ENCODE peak calls at places on chromosome 13, in ten cellular contexts. K, R, U, V, B, F, S, W, I and O are unnamed samples.

GRCh38 chr13:96020155-96020575 is 33.0 kb downstream of the UGGT2 start:
- DNase-seq in K (no peak), R (peak; percentile 74), U (peak; percentile 77), V (peak; percentile 23), B (no peak), F (peak; percentile 39), S (peak; percentile 39), W (peak; percentile 30), I (no peak), O (peak; percentile 30)

GRCh38 chr13:26424181-26424580 is 133.3 kb upstream of the WASF3 start:
- DNase-seq in K (no peak), R (no peak), U (no peak), V (no peak), B (no peak), F (no peak), S (no peak), W (no peak), I (no peak), O (no peak)

GRCh38 chr13:89470901-89471300 is 1799.7 kb downstream of the SLITRK5 start:
- DNase-seq in K (no peak), R (no peak), U (no peak), V (no peak), B (no peak), F (no peak), S (no peak), W (no peak), I (no peak), O (no peak)

GRCh38 chr13:113926951-113927660 is 46.8 kb downstream of the C13orf46 start:
- DNase-seq in K (no peak), R (no peak), U (no peak), V (no peak), B (no peak), F (no peak), S (no peak), W (no peak), I (no peak), O (no peak)

GRCh38 chr13:108269601-108270328 is at the start of gene TNFSF13B:
- DNase-seq in K (peak; percentile 60), R (peak; percentile 71), U (peak; percentile 18), V (peak; percentile 74), B (no peak), F (peak; percentile 9), S (no peak), W (peak; percentile 57), I (no peak), O (no peak)

GRCh38 chr13:24842533-24843278 is 78.7 kb downstream of the RNF17 start:
- DNase-seq in K (no peak), R (no peak), U (no peak), V (no peak), B (no peak), F (no peak), S (no peak), W (no peak), I (no peak), O (no peak)

GRCh38 chr13:109010912-109011311 is 381.5 kb downstream of the MYO16 start:
- DNase-seq in K (no peak), R (peak; percentile 60), U (no peak), V (no peak), B (no peak), F (no peak), S (no peak), W (no peak), I (no peak), O (no peak)

GRCh38 chr13:113928701-113929627 is 44.9 kb downstream of the C13orf46 start:
- DNase-seq in K (no peak), R (no peak), U (no peak), V (no peak), B (no peak), F (no peak), S (peak; percentile 32), W (peak; percentile 46), I (no peak), O (no peak)

GRCh38 chr13:102817907-102818306 is 19.0 kb downstream of the BIVM start:
- DNase-seq in K (no peak), R (no peak), U (no peak), V (no peak), B (no peak), F (no peak), S (no peak), W (no peak), I (no peak), O (no peak)

GRCh38 chr13:76027131-76027530 is 391.0 kb downstream of the LMO7 start:
- DNase-seq in K (no peak), R (peak; percentile 18), U (no peak), V (no peak), B (no peak), F (no peak), S (no peak), W (no peak), I (no peak), O (no peak)

GRCh38 chr13:33263484-33263883 is 22.1 kb downstream of the STARD13 start:
- DNase-seq in K (no peak), R (no peak), U (no peak), V (no peak), B (no peak), F (no peak), S (no peak), W (no peak), I (no peak), O (no peak)

GRCh38 chr13:23871616-23872220 is 17.5 kb downstream of the MIPEP start:
- DNase-seq in K (no peak), R (peak; percentile 16), U (peak; percentile 27), V (no peak), B (no peak), F (no peak), S (no peak), W (no peak), I (no peak), O (no peak)

GRCh38 chr13:19781526-19781925 is 1.2 kb downstream of the PSPC1 start:
- DNase-seq in K (no peak), R (no peak), U (peak; percentile 7), V (no peak), B (no peak), F (no peak), S (no peak), W (no peak), I (no peak), O (no peak)

GRCh38 chr13:113906566-113906965 is 42.7 kb upstream of the GAS6 start:
- DNase-seq in K (peak; percentile 39), R (no peak), U (no peak), V (no peak), B (peak; percentile 61), F (no peak), S (no peak), W (no peak), I (peak; percentile 91), O (no peak)

GRCh38 chr13:99380402-99380801 is 73.2 kb upstream of the GPR183 start:
- DNase-seq in K (peak; percentile 29), R (no peak), U (no peak), V (no peak), B (no peak), F (no peak), S (no peak), W (no peak), I (no peak), O (no peak)

GRCh38 chr13:114128624-114129522 is 3.5 kb downstream of the RASA3 start:
- DNase-seq in K (no peak), R (no peak), U (peak; percentile 96), V (peak; percentile 81), B (no peak), F (peak; percentile 85), S (no peak), W (peak; percentile 79), I (no peak), O (no peak)

GRCh38 chr13:29591310-29591709 is 4.2 kb downstream of the SLC7A1 start:
- DNase-seq in K (no peak), R (no peak), U (peak; percentile 35), V (no peak), B (no peak), F (no peak), S (no peak), W (no peak), I (no peak), O (no peak)

GRCh38 chr13:87128006-87128405 is 543.2 kb upstream of the SLITRK5 start:
- DNase-seq in K (no peak), R (peak; percentile 85), U (no peak), V (no peak), B (no peak), F (no peak), S (no peak), W (no peak), I (no peak), O (no peak)

DNA sequence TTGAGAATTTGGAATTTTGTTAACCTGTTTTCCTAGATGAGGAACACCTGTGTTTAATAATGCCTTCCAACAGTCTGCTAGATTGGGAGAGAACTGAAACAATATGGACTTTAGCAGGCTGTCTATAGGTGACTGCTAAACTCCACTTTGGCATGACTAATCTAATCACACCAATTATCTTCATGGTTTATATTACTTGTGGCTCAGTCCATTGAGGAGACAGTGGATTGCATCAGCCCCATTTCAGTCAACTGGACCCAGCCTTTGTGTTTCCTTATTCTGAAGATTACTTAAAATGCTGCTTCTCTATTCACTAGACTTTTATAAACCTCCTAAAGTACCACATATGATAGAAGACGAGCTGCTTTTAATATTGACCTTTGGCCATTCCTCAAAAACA is 295.6 kb downstream of the NDFIP2 start:
- DNase-seq in K (no peak), R (no peak), U (no peak), V (no peak), B (no peak), F (no peak), S (no peak), W (peak; percentile 13), I (no peak), O (no peak)
- H3K4me1 ChIP-seq in K (no peaks in the 10 kb centered on the region), R (no peaks in the 10 kb centered on the region), U (peaks cover 4% of the 10 kb centered on the region), V (no peaks in the 10 kb centered on the region), B (no peaks in the 10 kb centered on the region), F (no peaks in the 10 kb centered on the region), S (no peaks in the 10 kb centered on the region), W (no peaks in the 10 kb centered on the region), I (no peaks in the 10 kb centered on the region), O (no peaks in the 10 kb centered on the region)

DNA sequence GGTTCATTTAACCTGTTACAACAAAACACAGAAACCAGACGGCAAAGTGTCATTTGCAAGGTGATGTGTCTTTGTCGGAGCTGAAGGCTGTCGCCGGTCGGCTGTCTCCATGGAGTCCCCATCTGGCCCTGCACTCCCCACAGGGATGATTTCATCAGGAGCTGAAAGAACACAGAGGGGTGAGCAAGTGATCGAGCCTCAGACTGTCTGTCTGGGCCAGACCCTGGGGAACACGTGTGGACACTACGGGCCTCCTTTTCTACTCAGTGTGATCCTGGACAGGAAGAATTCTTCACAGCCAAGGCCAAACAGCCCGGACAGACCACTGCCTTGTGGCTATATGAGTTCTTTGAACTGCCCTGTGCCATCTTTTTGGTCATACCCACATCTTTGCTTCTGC is 85.1 kb downstream of the RNASEH2B start:
- DNase-seq in K (no peak), R (no peak), U (no peak), V (no peak), B (no peak), F (no peak), S (no peak), W (no peak), I (peak; percentile 83), O (no peak)
- TF ChIP-seq POLR2AphosphoS5 in K (no peak), R (no peak), U (no peak), V (no peak), B (no peak), F (no peak), S (no peak), W (no peak), I (no peak), O (no peak)

GRCh38 chr13:41049480-41049879 is 11.8 kb upstream of the WBP4 start:
- DNase-seq in K (no peak), R (no peak), U (no peak), V (no peak), B (no peak), F (no peak), S (no peak), W (no peak), I (no peak), O (no peak)
- H3K4me1 ChIP-seq in K (no peaks in the 10 kb centered on the region), R (no peaks in the 10 kb centered on the region), U (peaks cover 15% of the 10 kb centered on the region), V (peaks cover 7% of the 10 kb centered on the region), B (peaks cover 34% of the 10 kb centered on the region), F (peaks cover 2% of the 10 kb centered on the region), S (no peaks in the 10 kb centered on the region), W (peaks cover 13% of the 10 kb centered on the region), I (peaks cover 38% of the 10 kb centered on the region), O (peaks cover 15% of the 10 kb centered on the region)

GRCh38 chr13:110799246-110800236 is 86.0 kb downstream of the ING1 start:
- DNase-seq in K (no peak), R (no peak), U (peak; percentile 24), V (no peak), B (no peak), F (no peak), S (no peak), W (no peak), I (no peak), O (no peak)
- TF ChIP-seq POLR2AphosphoS5 in K (no peak), R (no peak), U (no peak), V (no peak), B (no peak), F (no peak), S (no peak), W (peak; percentile 28), I (no peak), O (no peak)